ENCODE peak calls at places on chromosomes 6 and 20, in five cellular contexts. N is HS-27A; K is stimulated activated CD4-positive, alpha-beta T cell treated with anti-CD3 and anti-CD28 coated beads, Interleukin-2, amount 100 ng/mL, for 48 hours; A is tibial artery; E is foreskin fibroblast. F is an unnamed sample.

GRCh38 chr6:87909849-87910248 is 137.8 kb upstream of the SPACA1 start:
- DNase-seq in E (peak), K (no peak), A (no peak), N (peak), F (no peak)

GRCh38 chr20:10739575-10739974 is 65.8 kb upstream of the JAG1 start:
- DNase-seq in K (no peak), A (no peak), N (no peak), E (no peak), F (no peak)

GRCh38 chr6:134016558-134016814 is 35.9 kb downstream of the SLC2A12 start:
- DNase-seq in E (no peak), K (no peak), A (no peak), N (no peak), F (no peak)

GRCh38 chr6:89310929-89311328 is 4.2 kb downstream of the GABRR2 start:
- DNase-seq in A (no peak), K (no peak), N (no peak), E (peak), F (no peak)

GRCh38 chr20:38805958-38806854 is 709 bp downstream of the PPP1R16B start:
- DNase-seq in K (peak), E (no peak), N (no peak), A (no peak), F (no peak)

GRCh38 chr6:4057036-4057435 is 21.9 kb downstream of the FAM217A start:
- DNase-seq in N (no peak), K (no peak), E (no peak), A (no peak), F (no peak)

GRCh38 chr6:159116343-159116742 is 52.9 kb upstream of the FNDC1 start:
- DNase-seq in K (no peak), A (peak), N (no peak), E (no peak), F (no peak)

GRCh38 chr6:9632026-9632425 is 782.8 kb downstream of the TFAP2A start:
- DNase-seq in A (no peak), E (no peak), K (no peak), N (no peak), F (no peak)

GRCh38 chr20:420721-421574 is 12.8 kb downstream of the RBCK1 start:
- DNase-seq in E (no peak), N (no peak), A (no peak), K (no peak), F (no peak)